ENCODE peak calls at places on chromosomes 4 and X, in five cellular contexts. Z, W, T, N and B are unnamed samples. For H3K27me3, the result is how much of the 10 kb centered on the place peaks cover.

GRCh38 chrX:64204701-64205440 is 637 bp downstream of the AMER1 start:
- DNase-seq in Z (no peak), W (peak), T (peak), N (peak), B (peak)

GRCh38 chrX:132375941-132376340 is 112.9 kb downstream of the MBNL3 start:
- DNase-seq in Z (no peak), W (peak), T (no peak), N (no peak), B (no peak)

GRCh38 chr4:121597346-121597934 is 99.3 kb downstream of the ANXA5 start:
- DNase-seq in Z (peak), W (no peak), T (no peak), N (no peak), B (no peak)

GRCh38 chr4:170657761-170658160 is 568.0 kb upstream of the AADAT start:
- DNase-seq in Z (no peak), W (no peak), T (no peak), N (no peak), B (no peak)

GRCh38 chr4:2395038-2395437 is 23.4 kb downstream of the ZFYVE28 start:
- DNase-seq in Z (no peak), W (no peak), T (no peak), N (no peak), B (no peak)

GRCh38 chr4:110005461-110006056 is 92.9 kb downstream of the EGF start:
- DNase-seq in Z (peak), W (peak), T (no peak), N (no peak), B (peak)

GRCh38 chr4:71377561-71377960 is 38.7 kb downstream of the SLC4A4 start:
- DNase-seq in Z (peak), W (no peak), T (no peak), N (no peak), B (no peak)

GRCh38 chrX:121308276-121308805 is 260.9 kb downstream of the GLUD2 start:
- DNase-seq in Z (peak), W (peak), T (no peak), N (peak), B (no peak)

GRCh38 chr4:74583066-74583700 is 138.2 kb downstream of the AREG start:
- DNase-seq in Z (no peak), W (no peak), T (no peak), N (no peak), B (no peak)

GRCh38 chr4:783133-783541 is 42.8 kb downstream of the CPLX1 start:
- DNase-seq in Z (no peak), W (no peak), T (no peak), N (no peak), B (no peak)

GRCh38 chr4:1981251-1982055 is 27.3 kb downstream of the NELFA start:
- DNase-seq in Z (no peak), W (peak), T (no peak), N (peak), B (peak)

GRCh38 chr4:87938746-87939145 is 36.8 kb upstream of the SPP1 start:
- DNase-seq in Z (no peak), W (no peak), T (no peak), N (no peak), B (no peak)

GRCh38 chr4:84965558-84966381 is 720 bp downstream of the WDFY3 start:
- DNase-seq in Z (no peak), W (peak), T (no peak), N (peak), B (no peak)

GRCh38 chr4:108113229-108113628 is 55.5 kb downstream of the LEF1 start:
- DNase-seq in Z (no peak), W (no peak), T (peak), N (no peak), B (no peak)

GRCh38 chr4:54695359-54696149 is 37.8 kb downstream of the KIT start:
- DNase-seq in Z (no peak), W (peak), T (no peak), N (peak), B (no peak)

GRCh38 chr4:3413217-3413671 is 28.5 kb upstream of the HGFAC start:
- DNase-seq in Z (no peak), W (no peak), T (no peak), N (peak), B (no peak)

GRCh38 chr4:149823770-149824221 is 8.2 kb upstream of the IQCM start:
- DNase-seq in Z (peak), W (no peak), T (no peak), N (no peak), B (no peak)

GRCh38 chrX:20352504-20352903 is 85.8 kb upstream of the RPS6KA3 start:
- DNase-seq in Z (no peak), W (no peak), T (no peak), N (no peak), B (no peak)

GRCh38 chr4:6024450-6024960 is 6.3 kb upstream of the C4orf50 start:
- DNase-seq in Z (no peak), W (no peak), T (no peak), N (no peak), B (no peak)

GRCh38 chr4:10066206-10066605 is 44.9 kb upstream of the SLC2A9 start:
- DNase-seq in Z (no peak), W (no peak), T (no peak), N (no peak), B (no peak)

GRCh38 chr4:168440442-168441264 is 39.6 kb downstream of the DDX60L start:
- DNase-seq in Z (peak), W (no peak), T (no peak), N (no peak), B (peak)

GRCh38 chrX:155768036-155768769 is 112.9 kb upstream of the VAMP7 start:
- DNase-seq in Z (peak), W (no peak), T (no peak), N (peak), B (no peak)

GRCh38 chr4:94897023-94897422 is 139.3 kb downstream of the BMPR1B start:
- DNase-seq in Z (no peak), W (no peak), T (no peak), N (peak), B (no peak)

GRCh38 chrX:40471965-40472648 is 108.7 kb upstream of the ATP6AP2 start:
- DNase-seq in Z (peak), W (peak), T (no peak), N (peak), B (no peak)

GRCh38 chr4:134708616-134709015 is 507.0 kb upstream of the PABPC4L start:
- DNase-seq in Z (no peak), W (no peak), T (no peak), N (no peak), B (no peak)

GRCh38 chrX:110228453-110228852 is 89.4 kb downstream of the AMMECR1 start:
- DNase-seq in Z (no peak), W (no peak), T (no peak), N (no peak), B (no peak)

GRCh38 chrX:102765794-102766193 is 45.3 kb downstream of the GPRASP3 start:
- DNase-seq in Z (no peak), W (no peak), T (no peak), N (no peak), B (no peak)

GRCh38 chr4:120034913-120035312 is 31.7 kb downstream of the MAD2L1 start:
- DNase-seq in Z (no peak), W (no peak), T (no peak), N (no peak), B (no peak)

GRCh38 chr4:152564336-152564735 is 28.4 kb upstream of the FBXW7 start:
- DNase-seq in Z (no peak), W (no peak), T (no peak), N (no peak), B (no peak)

GRCh38 chr4:151173751-151174325 is 74.4 kb downstream of the RPS3A start:
- DNase-seq in Z (no peak), W (no peak), T (no peak), N (no peak), B (no peak)

GRCh38 chrX:152817082-152817744 is 13.3 kb downstream of the CETN2 start:
- DNase-seq in Z (peak), W (peak), T (no peak), N (peak), B (no peak)
- H3K27me3 ChIP-seq in Z (under half), W (under half), T (under half), N (under half), B (under half)

DNA sequence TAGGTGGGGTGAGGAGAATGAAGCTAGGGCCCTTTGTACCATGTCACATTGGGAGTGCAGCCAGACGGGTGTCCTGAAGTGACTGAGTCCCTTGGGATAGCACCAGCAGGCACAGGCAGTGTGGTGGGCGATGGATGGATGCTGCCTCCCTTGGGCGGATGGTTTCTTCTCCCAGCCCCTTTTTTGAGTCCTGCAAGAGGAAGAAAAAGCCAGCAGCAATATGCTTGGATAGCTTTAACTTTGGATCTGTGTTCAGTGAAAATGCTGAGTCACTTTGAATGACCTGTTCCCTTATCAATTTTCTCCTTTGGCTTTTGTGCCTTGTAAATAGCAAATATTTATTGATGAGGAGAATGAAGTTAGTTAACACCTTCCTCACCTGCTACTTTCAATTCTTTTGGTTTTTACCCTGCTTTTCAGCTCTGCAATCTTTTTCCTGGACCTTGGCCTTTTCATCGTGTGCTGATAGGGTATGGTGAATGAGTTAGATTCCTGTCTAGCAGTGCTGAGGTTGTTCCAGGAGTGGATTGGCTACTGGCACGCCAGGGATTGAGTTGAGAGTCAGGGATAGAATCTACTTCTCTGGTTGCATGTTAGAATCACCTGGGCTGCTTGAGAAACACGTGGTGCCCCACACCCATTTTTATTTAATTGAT is 10.2 kb downstream of the DCUN1D4 start:
- DNase-seq in Z (no peak), W (no peak), T (no peak), N (no peak), B (no peak)
- H3K27ac ChIP-seq in Z (peak), W (peak), T (no peak), N (no peak), B (no peak)

DNA sequence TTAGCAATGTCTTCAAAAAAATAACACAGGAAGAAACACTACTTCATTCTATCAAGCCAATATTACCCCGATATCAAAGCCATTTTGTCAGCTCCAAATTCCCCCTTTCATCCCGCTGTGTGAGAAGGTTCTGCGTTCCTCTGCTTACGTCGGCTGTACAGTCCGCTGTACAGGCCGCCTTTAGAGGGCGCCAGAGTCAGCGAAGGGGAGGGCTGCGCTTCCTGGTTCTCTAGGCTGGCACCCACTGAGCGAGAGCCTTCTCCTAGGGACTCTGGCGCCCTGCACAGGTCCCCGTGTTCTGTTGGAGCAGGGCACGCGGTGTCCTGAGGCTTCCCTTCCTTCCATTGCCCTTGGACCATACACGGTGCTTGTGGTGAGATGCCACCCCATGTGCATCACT is 25.3 kb upstream of the CT45A1 start:
- DNase-seq in Z (no peak), W (peak), T (no peak), N (peak), B (no peak)
- TF ChIP-seq CTCF in Z (peak), W (peak), T (no peak), N (peak), B (no peak)

GRCh38 chrX:133981908-133982307 is 3.5 kb downstream of the GPC3 start:
- DNase-seq in Z (no peak), W (no peak), T (no peak), N (no peak), B (no peak)

GRCh38 chrX:133980832-133981588 is 4.4 kb downstream of the GPC3 start:
- DNase-seq in Z (no peak), W (peak), T (no peak), N (no peak), B (no peak)

GRCh38 chrX:133979641-133980230 is 5.7 kb downstream of the GPC3 start:
- DNase-seq in Z (no peak), W (no peak), T (no peak), N (no peak), B (no peak)

GRCh38 chrX:133983243-133983973 is 2.0 kb downstream of the GPC3 start:
- DNase-seq in Z (no peak), W (no peak), T (no peak), N (no peak), B (no peak)

GRCh38 chrX:133980406-133980805 is 5.0 kb downstream of the GPC3 start:
- DNase-seq in Z (no peak), W (no peak), T (no peak), N (no peak), B (no peak)
- H3K27me3 ChIP-seq in Z (under half), W (under half), T (under half), N (half or more), B (under half)